ENCODE peak calls at places on chromosomes 12 and 14, in six cellular contexts. X is body of pancreas, D is stomach, C is IMR-90, O is colonic mucosa, Z is K562. J is an unnamed sample.

GRCh38 chr12:121626853-121627623 is 708 bp downstream of the ORAI1 start:
- DNase-seq in X (peak; percentile 58), D (peak; percentile 58), C (peak; percentile 61), O (peak; percentile 69), Z (peak; percentile 57), J (no peak)

GRCh38 chr12:41460906-41461305 is 272.8 kb downstream of the PDZRN4 start:
- DNase-seq in X (no peak), D (no peak), C (no peak), O (no peak), Z (no peak), J (no peak)

GRCh38 chr12:67442347-67442841 is 173.2 kb downstream of the CAND1 start:
- DNase-seq in X (peak; percentile 72), D (no peak), C (no peak), O (no peak), Z (no peak), J (no peak)

GRCh38 chr12:48237048-48237630 is 34.0 kb upstream of the OR10AD1 start:
- DNase-seq in X (no peak), D (no peak), C (no peak), O (no peak), Z (no peak), J (no peak)

GRCh38 chr14:54481695-54482094 is 7.1 kb downstream of the GMFB start:
- DNase-seq in X (no peak), D (no peak), C (peak; percentile 11), O (no peak), Z (no peak), J (no peak)

GRCh38 chr12:47835831-47836155 is 16.1 kb upstream of the HDAC7 start:
- DNase-seq in X (no peak), D (no peak), C (no peak), O (no peak), Z (no peak), J (peak; percentile 85)

GRCh38 chr12:128724468-128725046 is 99.2 kb downstream of the SLC15A4 start:
- DNase-seq in X (no peak), D (no peak), C (no peak), O (no peak), Z (no peak), J (no peak)

GRCh38 chr12:85872497-85873091 is 1.5 kb upstream of the NTS start:
- DNase-seq in X (peak; percentile 11), D (no peak), C (peak; percentile 64), O (no peak), Z (peak; percentile 2), J (peak; percentile 25)

GRCh38 chr12:68939500-68939899 is 6.5 kb upstream of the CPM start:
- DNase-seq in X (no peak), D (no peak), C (no peak), O (no peak), Z (no peak), J (no peak)

GRCh38 chr14:79841433-79841832 is 369.9 kb downstream of the DIO2 start:
- DNase-seq in X (peak; percentile 48), D (no peak), C (peak; percentile 38), O (no peak), Z (no peak), J (no peak)

GRCh38 chr12:64950899-64951298 is 126.5 kb downstream of the TBC1D30 start:
- DNase-seq in X (no peak), D (no peak), C (no peak), O (no peak), Z (no peak), J (no peak)

GRCh38 chr14:76810953-76811400 is 1.7 kb downstream of the ANGEL1 start:
- DNase-seq in X (peak; percentile 47), D (no peak), C (peak; percentile 34), O (peak; percentile 35), Z (peak; percentile 18), J (no peak)

GRCh38 chr12:49777800-49778748 is 36.7 kb downstream of the TMBIM6 start:
- DNase-seq in X (peak; percentile 70), D (peak; percentile 79), C (peak; percentile 16), O (peak; percentile 74), Z (peak; percentile 78), J (peak; percentile 26)

GRCh38 chr12:122371475-122372045 is 50.9 kb downstream of the CLIP1 start:
- DNase-seq in X (no peak), D (no peak), C (no peak), O (no peak), Z (no peak), J (no peak)

GRCh38 chr14:61213116-61213720 is 67.9 kb downstream of the TMEM30B start:
- DNase-seq in X (no peak), D (no peak), C (peak; percentile 49), O (no peak), Z (no peak), J (no peak)

DNA sequence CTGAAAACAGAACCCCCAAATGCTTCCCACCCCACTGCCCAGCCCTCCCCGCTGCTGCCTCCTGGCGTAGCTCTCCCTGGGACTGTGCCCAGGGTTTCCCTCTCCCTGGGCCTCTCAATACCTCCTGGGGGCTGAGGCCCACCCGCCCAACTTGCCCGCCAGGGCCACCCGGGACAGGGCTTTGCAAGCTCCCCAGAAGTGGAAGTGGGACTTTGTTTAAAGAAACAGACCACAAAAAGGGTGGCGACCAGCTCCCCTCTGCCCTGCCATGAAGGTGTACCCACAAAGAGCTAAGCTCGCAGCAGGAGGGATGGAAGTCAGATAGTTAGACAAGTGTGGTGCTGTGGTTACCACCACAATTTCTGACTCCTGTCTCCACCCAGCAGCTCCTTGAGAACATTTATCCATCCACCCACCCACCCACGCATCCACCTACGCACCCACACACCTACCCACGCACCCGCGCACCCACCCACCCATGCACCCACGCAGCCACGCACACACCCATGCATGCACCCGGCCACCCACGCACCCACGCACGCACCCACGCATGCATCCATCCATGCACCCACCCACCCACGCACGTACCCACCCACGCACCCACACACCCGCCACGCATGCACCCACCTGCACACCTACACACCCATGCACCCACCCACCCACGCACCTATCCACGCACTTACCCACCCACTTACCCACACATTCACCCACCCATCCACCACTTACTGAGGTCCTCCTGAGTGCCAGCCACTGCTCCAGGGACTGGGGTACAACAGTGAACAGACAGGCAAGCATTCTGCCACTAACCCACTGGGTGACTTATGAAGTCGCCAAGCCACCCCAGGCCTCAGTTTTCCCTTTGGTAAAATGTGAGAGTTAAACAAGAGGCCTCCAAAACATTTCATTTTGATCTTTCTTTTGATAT is 127.3 kb downstream of the SCARB1 start:
- DNase-seq in X (no peak), D (no peak), C (no peak), O (no peak), Z (no peak), J (no peak)
- H3K4me3 ChIP-seq in X (no peak overlapping the region), D (no peak overlapping the region), C (no peak overlapping the region), O (no peak overlapping the region), Z (no peak overlapping the region), J (no peak overlapping the region)

DNA sequence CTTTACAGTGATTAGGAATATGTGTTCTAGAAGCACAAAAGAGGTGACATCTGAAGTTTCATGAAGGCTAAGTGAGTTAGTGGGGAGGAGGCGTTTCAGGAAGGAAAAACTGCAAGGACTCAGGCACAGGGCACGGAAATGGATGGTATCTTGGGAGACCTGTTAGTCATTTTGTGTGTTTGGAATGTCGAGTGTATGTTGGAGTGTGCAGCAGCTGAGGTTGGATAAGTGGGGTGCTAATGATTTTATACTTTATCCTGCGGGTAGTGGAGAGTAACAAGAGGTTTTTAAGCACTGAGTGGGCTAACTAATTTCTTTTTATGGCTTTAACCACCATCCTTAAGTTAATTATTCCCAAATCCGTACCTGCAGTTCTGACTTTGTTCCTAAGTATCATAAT is 571.5 kb upstream of the FBXO33 start:
- DNase-seq in X (no peak), D (no peak), C (no peak), O (no peak), Z (no peak), J (no peak)
- H3K36me3 ChIP-seq in X (no peaks in the 10 kb centered on the region), D (no peaks in the 10 kb centered on the region), C (no peaks in the 10 kb centered on the region), O (no peaks in the 10 kb centered on the region), Z (no peaks in the 10 kb centered on the region), J (no peaks in the 10 kb centered on the region)

GRCh38 chr14:74654931-74655330 is 42.9 kb upstream of the LTBP2 start:
- DNase-seq in X (no peak), D (no peak), C (no peak), O (no peak), Z (no peak), J (no peak)
- H3K27ac ChIP-seq in X (no peak overlapping the region), D (peak overlapping the region; percentile 35), C (peak overlapping the region; percentile 21), O (no peak overlapping the region), Z (no peak overlapping the region), J (no peak overlapping the region)

GRCh38 chr12:120369476-120370342 is 745 bp upstream of the MSI1 start:
- DNase-seq in X (no peak), D (no peak), C (no peak), O (no peak), Z (no peak), J (no peak)
- H3K4me3 ChIP-seq in X (no peak overlapping the region), D (peak overlapping the region; percentile 63), C (no peak overlapping the region), O (peak overlapping the region; percentile 26), Z (no peak overlapping the region), J (no peak overlapping the region)

GRCh38 chr12:11827096-11827841 is 177.8 kb downstream of the ETV6 start:
- DNase-seq in X (peak; percentile 61), D (no peak), C (no peak), O (no peak), Z (peak; percentile 11), J (no peak)

GRCh38 chr12:11826607-11827006 is 177.1 kb downstream of the ETV6 start:
- DNase-seq in X (no peak), D (no peak), C (no peak), O (no peak), Z (peak; percentile 32), J (no peak)

GRCh38 chr12:11830298-11830937 is 180.9 kb downstream of the ETV6 start:
- DNase-seq in X (no peak), D (no peak), C (no peak), O (no peak), Z (no peak), J (peak; percentile 23)

GRCh38 chr12:11832100-11832499 is 182.6 kb downstream of the ETV6 start:
- DNase-seq in X (no peak), D (no peak), C (no peak), O (no peak), Z (no peak), J (no peak)

GRCh38 chr12:11829764-11830194 is 180.3 kb downstream of the ETV6 start:
- DNase-seq in X (no peak), D (no peak), C (no peak), O (no peak), Z (no peak), J (no peak)
- H3K36me3 ChIP-seq in X (no peaks in the 10 kb centered on the region), D (peaks cover 14% of the 10 kb centered on the region), C (peaks cover 6% of the 10 kb centered on the region), O (no peaks in the 10 kb centered on the region), Z (no peaks in the 10 kb centered on the region), J (no peaks in the 10 kb centered on the region)

GRCh38 chr12:6432991-6433390 is 11.8 kb upstream of the CD27 start:
- DNase-seq in X (no peak), D (no peak), C (no peak), O (no peak), Z (no peak), J (no peak)

GRCh38 chr12:6428326-6428725 is 16.4 kb upstream of the CD27 start:
- DNase-seq in X (no peak), D (no peak), C (no peak), O (no peak), Z (no peak), J (no peak)

GRCh38 chr12:6430124-6430989 is 14.4 kb upstream of the CD27 start:
- DNase-seq in X (peak; percentile 81), D (peak; percentile 87), C (peak; percentile 96), O (peak; percentile 90), Z (peak; percentile 70), J (peak; percentile 73)

GRCh38 chr12:6434205-6435180 is 10.3 kb upstream of the CD27 start:
- DNase-seq in X (no peak), D (no peak), C (no peak), O (no peak), Z (no peak), J (no peak)

DNA sequence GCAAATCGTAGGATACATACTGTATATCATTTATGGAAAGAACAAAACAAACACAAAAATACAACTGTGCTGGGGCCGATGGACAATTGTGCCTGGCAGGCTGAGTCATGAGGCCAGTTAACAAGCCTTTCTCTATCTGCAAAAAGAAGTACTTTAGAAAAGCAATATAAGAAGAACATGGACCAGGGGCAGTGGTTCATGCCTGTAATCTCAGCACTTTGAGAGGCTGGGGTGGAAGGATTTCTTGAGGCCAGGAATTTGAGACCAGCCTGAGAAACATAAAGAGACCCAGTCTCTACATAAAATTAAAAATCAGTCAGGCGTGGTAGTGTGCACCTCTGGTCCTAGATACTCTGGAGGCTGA is 13.8 kb upstream of the CD27 start:
- DNase-seq in X (no peak), D (peak; percentile 15), C (peak; percentile 29), O (no peak), Z (no peak), J (no peak)
- H3K27ac ChIP-seq in X (peak overlapping the region; percentile 44), D (peak overlapping the region; percentile 85), C (peak overlapping the region; percentile 55), O (peak overlapping the region; percentile 46), Z (peak overlapping the region; percentile 83), J (peak overlapping the region; percentile 39)